ENCODE peak calls at places on chromosome 5, in seven cellular contexts. One of them, this sample, is unnamed.

GRCh38 chr5:171681667-171682066 is 104.0 kb upstream of the SMIM23 start:
- DNase-seq in AG04450: no peak
- DNase-seq in progenitor cell of endocrine pancreas: no peak
- DNase-seq in amniotic epithelial cell: peak
- DNase-seq in NCI-H1092 treated with DMSO at 0.1 percent for 48 hours: no peak
- DNase-seq in T-cell: no peak
- DNase-seq in left cardiac atrium: no peak
- DNase-seq in this sample: no peak

GRCh38 chr5:53200309-53200708 is 90.8 kb upstream of the MOCS2 start:
- DNase-seq in AG04450: no peak
- DNase-seq in progenitor cell of endocrine pancreas: no peak
- DNase-seq in amniotic epithelial cell: no peak
- DNase-seq in NCI-H1092 treated with DMSO at 0.1 percent for 48 hours: no peak
- DNase-seq in T-cell: no peak
- DNase-seq in left cardiac atrium: no peak
- DNase-seq in this sample: no peak

GRCh38 chr5:103452666-103453065 is 109.9 kb downstream of the NUDT12 start:
- DNase-seq in AG04450: no peak
- DNase-seq in progenitor cell of endocrine pancreas: no peak
- DNase-seq in amniotic epithelial cell: no peak
- DNase-seq in NCI-H1092 treated with DMSO at 0.1 percent for 48 hours: no peak
- DNase-seq in T-cell: no peak
- DNase-seq in left cardiac atrium: no peak
- DNase-seq in this sample: no peak

GRCh38 chr5:52725065-52725746 is 62.5 kb upstream of the ITGA1 start:
- DNase-seq in AG04450: no peak
- DNase-seq in progenitor cell of endocrine pancreas: no peak
- DNase-seq in amniotic epithelial cell: peak
- DNase-seq in NCI-H1092 treated with DMSO at 0.1 percent for 48 hours: no peak
- DNase-seq in T-cell: peak
- DNase-seq in left cardiac atrium: no peak
- DNase-seq in this sample: no peak

GRCh38 chr5:77367733-77368132 is 124.4 kb downstream of the WDR41 start:
- DNase-seq in AG04450: no peak
- DNase-seq in progenitor cell of endocrine pancreas: no peak
- DNase-seq in amniotic epithelial cell: peak
- DNase-seq in NCI-H1092 treated with DMSO at 0.1 percent for 48 hours: no peak
- DNase-seq in T-cell: no peak
- DNase-seq in left cardiac atrium: no peak
- DNase-seq in this sample: peak

GRCh38 chr5:759111-759741 is 25.3 kb downstream of the ZDHHC11B start:
- DNase-seq in AG04450: no peak
- DNase-seq in progenitor cell of endocrine pancreas: peak
- DNase-seq in amniotic epithelial cell: peak
- DNase-seq in NCI-H1092 treated with DMSO at 0.1 percent for 48 hours: no peak
- DNase-seq in T-cell: peak
- DNase-seq in left cardiac atrium: peak
- DNase-seq in this sample: no peak

GRCh38 chr5:12237837-12238575 is 333.8 kb upstream of the CTNND2 start:
- DNase-seq in AG04450: no peak
- DNase-seq in progenitor cell of endocrine pancreas: no peak
- DNase-seq in amniotic epithelial cell: no peak
- DNase-seq in NCI-H1092 treated with DMSO at 0.1 percent for 48 hours: no peak
- DNase-seq in T-cell: no peak
- DNase-seq in left cardiac atrium: no peak
- DNase-seq in this sample: no peak

GRCh38 chr5:178432421-178433272 is 157.5 kb downstream of the COL23A1 start:
- DNase-seq in AG04450: no peak
- DNase-seq in progenitor cell of endocrine pancreas: no peak
- DNase-seq in amniotic epithelial cell: no peak
- DNase-seq in NCI-H1092 treated with DMSO at 0.1 percent for 48 hours: no peak
- DNase-seq in T-cell: no peak
- DNase-seq in left cardiac atrium: no peak
- DNase-seq in this sample: no peak

GRCh38 chr5:37214550-37214949 is 34.6 kb downstream of the CPLANE1 start:
- DNase-seq in AG04450: no peak
- DNase-seq in progenitor cell of endocrine pancreas: no peak
- DNase-seq in amniotic epithelial cell: no peak
- DNase-seq in NCI-H1092 treated with DMSO at 0.1 percent for 48 hours: no peak
- DNase-seq in T-cell: no peak
- DNase-seq in left cardiac atrium: no peak
- DNase-seq in this sample: no peak

GRCh38 chr5:13990896-13991295 is 46.4 kb upstream of the DNAH5 start:
- DNase-seq in AG04450: no peak
- DNase-seq in progenitor cell of endocrine pancreas: no peak
- DNase-seq in amniotic epithelial cell: no peak
- DNase-seq in NCI-H1092 treated with DMSO at 0.1 percent for 48 hours: no peak
- DNase-seq in T-cell: no peak
- DNase-seq in left cardiac atrium: no peak
- DNase-seq in this sample: no peak

GRCh38 chr5:15737036-15737821 is 237.2 kb downstream of the FBXL7 start:
- DNase-seq in AG04450: no peak
- DNase-seq in progenitor cell of endocrine pancreas: no peak
- DNase-seq in amniotic epithelial cell: peak
- DNase-seq in NCI-H1092 treated with DMSO at 0.1 percent for 48 hours: no peak
- DNase-seq in T-cell: no peak
- DNase-seq in left cardiac atrium: no peak
- DNase-seq in this sample: no peak

GRCh38 chr5:178577376-178577839 is 12.8 kb downstream of the COL23A1 start:
- DNase-seq in AG04450: no peak
- DNase-seq in progenitor cell of endocrine pancreas: no peak
- DNase-seq in amniotic epithelial cell: no peak
- DNase-seq in NCI-H1092 treated with DMSO at 0.1 percent for 48 hours: no peak
- DNase-seq in T-cell: no peak
- DNase-seq in left cardiac atrium: peak
- DNase-seq in this sample: no peak

GRCh38 chr5:115558388-115558956 is 13.9 kb upstream of the FEM1C start:
- DNase-seq in AG04450: no peak
- DNase-seq in progenitor cell of endocrine pancreas: no peak
- DNase-seq in amniotic epithelial cell: peak
- DNase-seq in NCI-H1092 treated with DMSO at 0.1 percent for 48 hours: no peak
- DNase-seq in T-cell: no peak
- DNase-seq in left cardiac atrium: no peak
- DNase-seq in this sample: no peak

GRCh38 chr5:180136661-180137381 is 65.3 kb upstream of the RNF130 start:
- DNase-seq in AG04450: no peak
- DNase-seq in progenitor cell of endocrine pancreas: no peak
- DNase-seq in amniotic epithelial cell: no peak
- DNase-seq in NCI-H1092 treated with DMSO at 0.1 percent for 48 hours: no peak
- DNase-seq in T-cell: no peak
- DNase-seq in left cardiac atrium: peak
- DNase-seq in this sample: no peak

GRCh38 chr5:135393229-135393628 is 5.8 kb downstream of the MACROH2A1 start:
- DNase-seq in AG04450: no peak
- DNase-seq in progenitor cell of endocrine pancreas: no peak
- DNase-seq in amniotic epithelial cell: peak
- DNase-seq in NCI-H1092 treated with DMSO at 0.1 percent for 48 hours: no peak
- DNase-seq in T-cell: no peak
- DNase-seq in left cardiac atrium: no peak
- DNase-seq in this sample: no peak

GRCh38 chr5:55544341-55544740 is 9.6 kb upstream of the PLPP1 start:
- DNase-seq in AG04450: no peak
- DNase-seq in progenitor cell of endocrine pancreas: no peak
- DNase-seq in amniotic epithelial cell: no peak
- DNase-seq in NCI-H1092 treated with DMSO at 0.1 percent for 48 hours: no peak
- DNase-seq in T-cell: no peak
- DNase-seq in left cardiac atrium: no peak
- DNase-seq in this sample: no peak

GRCh38 chr5:33401482-33402390 is 39.0 kb upstream of the TARS1 start:
- DNase-seq in AG04450: no peak
- DNase-seq in progenitor cell of endocrine pancreas: no peak
- DNase-seq in amniotic epithelial cell: peak
- DNase-seq in NCI-H1092 treated with DMSO at 0.1 percent for 48 hours: no peak
- DNase-seq in T-cell: no peak
- DNase-seq in left cardiac atrium: no peak
- DNase-seq in this sample: peak

GRCh38 chr5:168920019-168920813 is 341.0 kb upstream of the PANK3 start:
- DNase-seq in AG04450: no peak
- DNase-seq in progenitor cell of endocrine pancreas: no peak
- DNase-seq in amniotic epithelial cell: no peak
- DNase-seq in NCI-H1092 treated with DMSO at 0.1 percent for 48 hours: no peak
- DNase-seq in T-cell: no peak
- DNase-seq in left cardiac atrium: no peak
- DNase-seq in this sample: no peak

GRCh38 chr5:98605010-98605425 is 168.4 kb upstream of the RGMB start:
- DNase-seq in AG04450: no peak
- DNase-seq in progenitor cell of endocrine pancreas: no peak
- DNase-seq in amniotic epithelial cell: no peak
- DNase-seq in NCI-H1092 treated with DMSO at 0.1 percent for 48 hours: peak
- DNase-seq in T-cell: no peak
- DNase-seq in left cardiac atrium: no peak
- DNase-seq in this sample: no peak

GRCh38 chr5:163165277-163165676 is 272.1 kb upstream of the CCNG1 start:
- DNase-seq in AG04450: no peak
- DNase-seq in progenitor cell of endocrine pancreas: no peak
- DNase-seq in amniotic epithelial cell: no peak
- DNase-seq in NCI-H1092 treated with DMSO at 0.1 percent for 48 hours: no peak
- DNase-seq in T-cell: no peak
- DNase-seq in left cardiac atrium: peak
- DNase-seq in this sample: no peak

GRCh38 chr5:53167836-53168235 is 58.3 kb upstream of the MOCS2 start:
- DNase-seq in AG04450: no peak
- DNase-seq in progenitor cell of endocrine pancreas: no peak
- DNase-seq in amniotic epithelial cell: peak
- DNase-seq in NCI-H1092 treated with DMSO at 0.1 percent for 48 hours: no peak
- DNase-seq in T-cell: no peak
- DNase-seq in left cardiac atrium: peak
- DNase-seq in this sample: no peak

GRCh38 chr5:177189416-177189815 is 55.8 kb downstream of the NSD1 start:
- DNase-seq in AG04450: peak
- DNase-seq in progenitor cell of endocrine pancreas: no peak
- DNase-seq in amniotic epithelial cell: peak
- DNase-seq in NCI-H1092 treated with DMSO at 0.1 percent for 48 hours: no peak
- DNase-seq in T-cell: no peak
- DNase-seq in left cardiac atrium: no peak
- DNase-seq in this sample: no peak

GRCh38 chr5:39605966-39606591 is 181.3 kb upstream of the DAB2 start:
- DNase-seq in AG04450: no peak
- DNase-seq in progenitor cell of endocrine pancreas: no peak
- DNase-seq in amniotic epithelial cell: no peak
- DNase-seq in NCI-H1092 treated with DMSO at 0.1 percent for 48 hours: no peak
- DNase-seq in T-cell: no peak
- DNase-seq in left cardiac atrium: no peak
- DNase-seq in this sample: no peak

GRCh38 chr5:142179776-142180387 is 71.3 kb downstream of the NDFIP1 start:
- DNase-seq in AG04450: no peak
- DNase-seq in progenitor cell of endocrine pancreas: no peak
- DNase-seq in amniotic epithelial cell: no peak
- DNase-seq in NCI-H1092 treated with DMSO at 0.1 percent for 48 hours: no peak
- DNase-seq in T-cell: no peak
- DNase-seq in left cardiac atrium: no peak
- DNase-seq in this sample: no peak

GRCh38 chr5:133930061-133930823 is 38.2 kb downstream of the C5orf15 start:
- DNase-seq in AG04450: no peak
- DNase-seq in progenitor cell of endocrine pancreas: no peak
- DNase-seq in amniotic epithelial cell: no peak
- DNase-seq in NCI-H1092 treated with DMSO at 0.1 percent for 48 hours: no peak
- DNase-seq in T-cell: peak
- DNase-seq in left cardiac atrium: peak
- DNase-seq in this sample: no peak

GRCh38 chr5:15500326-15500958 is 462 bp downstream of the FBXL7 start:
- DNase-seq in AG04450: no peak
- DNase-seq in progenitor cell of endocrine pancreas: peak
- DNase-seq in amniotic epithelial cell: peak
- DNase-seq in NCI-H1092 treated with DMSO at 0.1 percent for 48 hours: no peak
- DNase-seq in T-cell: no peak
- DNase-seq in left cardiac atrium: peak
- DNase-seq in this sample: peak